ENCODE peak calls at places on chromosomes 2 and 18, in six cellular contexts. Q is ovary, C is GM20000, H is omental fat pad, J is Kasumi-1, S is frontal cortex. A is an unnamed sample.

GRCh38 chr2:47198985-47199451 is 43.9 kb upstream of the STPG4 start:
- DNase-seq in Q (no peak), C (no peak), H (no peak), S (no peak), J (no peak), A (no peak)

GRCh38 chr2:191846787-191847620 is at the start of gene CAVIN2:
- DNase-seq in S (no peak), C (no peak), H (no peak), Q (peak), J (peak), A (no peak)

GRCh38 chr2:100909571-100909970 is 89.6 kb downstream of the NPAS2 start:
- DNase-seq in Q (no peak), C (no peak), J (no peak), S (no peak), H (no peak), A (no peak)

GRCh38 chr2:222440670-222441422 is 16.5 kb downstream of the SGPP2 start:
- DNase-seq in H (no peak), C (no peak), J (no peak), Q (no peak), S (no peak), A (no peak)

GRCh38 chr2:25029183-25029554 is 12.7 kb upstream of the EFR3B start:
- DNase-seq in S (no peak), J (no peak), C (no peak), Q (no peak), H (no peak), A (no peak)

GRCh38 chr18:6624271-6624670 is 105.2 kb upstream of the ARHGAP28 start:
- DNase-seq in H (no peak), J (no peak), C (no peak), Q (no peak), S (no peak), A (no peak)

GRCh38 chr18:31711365-31712035 is 27.1 kb upstream of the B4GALT6 start:
- DNase-seq in J (no peak), H (no peak), Q (no peak), S (no peak), C (no peak), A (no peak)

GRCh38 chr18:40004246-40004645 is 1950.8 kb upstream of the PIK3C3 start:
- DNase-seq in Q (no peak), H (no peak), C (no peak), J (no peak), S (no peak), A (no peak)

GRCh38 chr2:224033601-224034000 is 5.5 kb downstream of the SERPINE2 start:
- DNase-seq in C (no peak), H (no peak), S (no peak), J (peak), Q (no peak), A (no peak)

GRCh38 chr18:67876866-67877265 is 360.3 kb upstream of the DSEL start:
- DNase-seq in Q (no peak), S (no peak), C (no peak), H (no peak), J (no peak), A (no peak)

GRCh38 chr18:71398530-71398929 is 1109.7 kb downstream of the SOCS6 start:
- DNase-seq in J (peak), Q (no peak), S (no peak), H (no peak), C (no peak), A (no peak)

GRCh38 chr2:241443486-241444223 is 64.7 kb downstream of the STK25 start:
- DNase-seq in Q (no peak), J (peak), S (no peak), H (peak), C (peak), A (no peak)

GRCh38 chr2:239156516-239157265 is 244.1 kb downstream of the HDAC4 start:
- DNase-seq in H (peak), S (no peak), C (no peak), Q (peak), J (no peak), A (no peak)

GRCh38 chr18:68803371-68803770 is 5.5 kb downstream of the CCDC102B start:
- DNase-seq in Q (no peak), J (no peak), S (no peak), C (no peak), H (no peak), A (peak)

GRCh38 chr2:217935245-217935879 is 67.4 kb downstream of the TNS1 start:
- DNase-seq in H (no peak), Q (no peak), S (no peak), C (no peak), J (no peak), A (no peak)

A was measured in tibial nerve.